ENCODE peak calls at places on chromosome 14, in eight cellular contexts. X is B cell, B is BE2C, N is lower leg skin, L is GDM1, W is neural crest cell, R is AG08395, I is psoas muscle. U is an unnamed sample.

GRCh38 chr14:97538749-97539388 is 741.7 kb downstream of the VRK1 start:
- DNase-seq in X (no peak), B (no peak), N (no peak), L (no peak), W (no peak), R (no peak), I (no peak), U (no peak)

GRCh38 chr14:69997849-69998248 is 118.6 kb downstream of the SMOC1 start:
- DNase-seq in X (no peak), B (no peak), N (no peak), L (no peak), W (no peak), R (no peak), I (no peak), U (no peak)

GRCh38 chr14:87834594-87834993 is 158.4 kb downstream of the GALC start:
- DNase-seq in X (no peak), B (no peak), N (no peak), L (no peak), W (no peak), R (no peak), I (no peak), U (no peak)

GRCh38 chr14:104919993-104920315 is 4.7 kb upstream of the PLD4 start:
- DNase-seq in X (no peak), B (no peak), N (no peak), L (no peak), W (no peak), R (no peak), I (no peak), U (no peak)

GRCh38 chr14:64711039-64711438 is 6.8 kb downstream of the PLEKHG3 start:
- DNase-seq in X (peak), B (peak), N (no peak), L (no peak), W (no peak), R (no peak), I (peak), U (no peak)

GRCh38 chr14:92568621-92569479 is 55.3 kb downstream of the RIN3 start:
- DNase-seq in X (peak), B (peak), N (no peak), L (no peak), W (no peak), R (no peak), I (no peak), U (peak)

GRCh38 chr14:92610849-92611271 is 97.3 kb downstream of the RIN3 start:
- DNase-seq in X (no peak), B (no peak), N (no peak), L (no peak), W (no peak), R (no peak), I (no peak), U (no peak)

GRCh38 chr14:51369814-51370213 is 129.8 kb downstream of the TMX1 start:
- DNase-seq in X (no peak), B (peak), N (no peak), L (no peak), W (no peak), R (no peak), I (no peak), U (peak)

GRCh38 chr14:81946808-81947798 is 413.4 kb upstream of the SEL1L start:
- DNase-seq in X (no peak), B (peak), N (no peak), L (no peak), W (no peak), R (no peak), I (no peak), U (no peak)

GRCh38 chr14:105853089-105853906 is 326.9 kb downstream of the TMEM121 start:
- DNase-seq in X (peak), B (peak), N (no peak), L (no peak), W (no peak), R (no peak), I (no peak), U (no peak)

GRCh38 chr14:98223106-98223505 is 1048.9 kb downstream of the BCL11B start:
- DNase-seq in X (no peak), B (no peak), N (no peak), L (no peak), W (no peak), R (no peak), I (no peak), U (no peak)

GRCh38 chr14:95522556-95522955 is 6.1 kb upstream of the SYNE3 start:
- DNase-seq in X (no peak), B (no peak), N (no peak), L (no peak), W (no peak), R (no peak), I (no peak), U (no peak)

GRCh38 chr14:89004195-89004594 is 179.7 kb downstream of the TTC8 start:
- DNase-seq in X (no peak), B (no peak), N (no peak), L (no peak), W (no peak), R (peak), I (no peak), U (no peak)

GRCh38 chr14:105941226-105942166 is 415.1 kb downstream of the TMEM121 start:
- DNase-seq in X (no peak), B (no peak), N (no peak), L (no peak), W (no peak), R (no peak), I (no peak), U (no peak)

GRCh38 chr14:23009483-23009938 is 432 bp downstream of the C14orf93 start:
- DNase-seq in X (no peak), B (no peak), N (no peak), L (peak), W (no peak), R (no peak), I (no peak), U (no peak)

GRCh38 chr14:55221186-55221585 is 29.8 kb upstream of the DLGAP5 start:
- DNase-seq in X (no peak), B (no peak), N (no peak), L (no peak), W (no peak), R (peak), I (no peak), U (no peak)

GRCh38 chr14:100290607-100291304 is 15.5 kb downstream of the SLC25A29 start:
- DNase-seq in X (no peak), B (no peak), N (no peak), L (no peak), W (no peak), R (no peak), I (no peak), U (no peak)

GRCh38 chr14:90999299-90999698 is 61.1 kb downstream of the RPS6KA5 start:
- DNase-seq in X (no peak), B (no peak), N (no peak), L (no peak), W (peak), R (no peak), I (no peak), U (no peak)

GRCh38 chr14:102584871-102585869 is 7.3 kb upstream of the RCOR1 start:
- DNase-seq in X (no peak), B (peak), N (no peak), L (no peak), W (peak), R (no peak), I (no peak), U (no peak)

GRCh38 chr14:62162998-62163589 is 400.9 kb downstream of the SNAPC1 start:
- DNase-seq in X (no peak), B (peak), N (no peak), L (peak), W (peak), R (peak), I (no peak), U (peak)

GRCh38 chr14:99250636-99251208 is 21.3 kb downstream of the BCL11B start:
- DNase-seq in X (no peak), B (no peak), N (no peak), L (no peak), W (no peak), R (no peak), I (no peak), U (no peak)

U was measured in GM10248.